ENCODE peak calls at places on chromosomes 2 and 18, in six cellular contexts. One of them, this sample, is unnamed.

GRCh38 chr2:120865656-120866055 is 130.0 kb downstream of the GLI2 start:
- DNase-seq in choroid plexus epithelial cell: no peak
- DNase-seq in left colon: no peak
- DNase-seq in iPS-NIHi11: no peak
- DNase-seq in activated CD8-positive, alpha-beta T cell treated with anti-CD3 and anti-CD28 coated beads, Interleukin-2, amount 10 ng/mL, durations not matched to agents 7 days and 5 days: no peak
- DNase-seq in HTR-8/SVneo: no peak
- DNase-seq in this sample: no peak

GRCh38 chr2:74197983-74198460 is 393 bp upstream of the MTHFD2 start:
- DNase-seq in choroid plexus epithelial cell: no peak
- DNase-seq in left colon: no peak
- DNase-seq in iPS-NIHi11: peak
- DNase-seq in activated CD8-positive, alpha-beta T cell treated with anti-CD3 and anti-CD28 coated beads, Interleukin-2, amount 10 ng/mL, durations not matched to agents 7 days and 5 days: no peak
- DNase-seq in HTR-8/SVneo: no peak
- DNase-seq in this sample: no peak

GRCh38 chr2:234158812-234159211 is 108.3 kb downstream of the SPP2 start:
- DNase-seq in choroid plexus epithelial cell: peak
- DNase-seq in left colon: no peak
- DNase-seq in iPS-NIHi11: no peak
- DNase-seq in activated CD8-positive, alpha-beta T cell treated with anti-CD3 and anti-CD28 coated beads, Interleukin-2, amount 10 ng/mL, durations not matched to agents 7 days and 5 days: no peak
- DNase-seq in HTR-8/SVneo: no peak
- DNase-seq in this sample: peak

GRCh38 chr2:46779447-46779941 is 136.1 kb downstream of the MCFD2 start:
- DNase-seq in choroid plexus epithelial cell: peak
- DNase-seq in left colon: no peak
- DNase-seq in iPS-NIHi11: no peak
- DNase-seq in activated CD8-positive, alpha-beta T cell treated with anti-CD3 and anti-CD28 coated beads, Interleukin-2, amount 10 ng/mL, durations not matched to agents 7 days and 5 days: no peak
- DNase-seq in HTR-8/SVneo: no peak
- DNase-seq in this sample: no peak

GRCh38 chr18:37673196-37673595 is 107.6 kb upstream of the CELF4 start:
- DNase-seq in choroid plexus epithelial cell: no peak
- DNase-seq in left colon: no peak
- DNase-seq in iPS-NIHi11: no peak
- DNase-seq in activated CD8-positive, alpha-beta T cell treated with anti-CD3 and anti-CD28 coated beads, Interleukin-2, amount 10 ng/mL, durations not matched to agents 7 days and 5 days: no peak
- DNase-seq in HTR-8/SVneo: no peak
- DNase-seq in this sample: no peak

GRCh38 chr2:99615247-99615771 is 125.5 kb upstream of the REV1 start:
- DNase-seq in choroid plexus epithelial cell: peak
- DNase-seq in left colon: no peak
- DNase-seq in iPS-NIHi11: peak
- DNase-seq in activated CD8-positive, alpha-beta T cell treated with anti-CD3 and anti-CD28 coated beads, Interleukin-2, amount 10 ng/mL, durations not matched to agents 7 days and 5 days: no peak
- DNase-seq in HTR-8/SVneo: peak
- DNase-seq in this sample: no peak

GRCh38 chr2:28475088-28475580 is 20.7 kb upstream of the PLB1 start:
- DNase-seq in choroid plexus epithelial cell: no peak
- DNase-seq in left colon: no peak
- DNase-seq in iPS-NIHi11: no peak
- DNase-seq in activated CD8-positive, alpha-beta T cell treated with anti-CD3 and anti-CD28 coated beads, Interleukin-2, amount 10 ng/mL, durations not matched to agents 7 days and 5 days: no peak
- DNase-seq in HTR-8/SVneo: no peak
- DNase-seq in this sample: no peak

GRCh38 chr2:165933211-165933610 is 20.4 kb downstream of the TTC21B start:
- DNase-seq in choroid plexus epithelial cell: no peak
- DNase-seq in left colon: no peak
- DNase-seq in iPS-NIHi11: no peak
- DNase-seq in activated CD8-positive, alpha-beta T cell treated with anti-CD3 and anti-CD28 coated beads, Interleukin-2, amount 10 ng/mL, durations not matched to agents 7 days and 5 days: no peak
- DNase-seq in HTR-8/SVneo: no peak
- DNase-seq in this sample: no peak

GRCh38 chr2:11541693-11542274 is 7.9 kb downstream of the GREB1 start:
- DNase-seq in choroid plexus epithelial cell: no peak
- DNase-seq in left colon: no peak
- DNase-seq in iPS-NIHi11: no peak
- DNase-seq in activated CD8-positive, alpha-beta T cell treated with anti-CD3 and anti-CD28 coated beads, Interleukin-2, amount 10 ng/mL, durations not matched to agents 7 days and 5 days: no peak
- DNase-seq in HTR-8/SVneo: no peak
- DNase-seq in this sample: no peak

GRCh38 chr2:3627500-3628100 is 30.4 kb upstream of the ALLC start:
- DNase-seq in choroid plexus epithelial cell: no peak
- DNase-seq in left colon: no peak
- DNase-seq in iPS-NIHi11: no peak
- DNase-seq in activated CD8-positive, alpha-beta T cell treated with anti-CD3 and anti-CD28 coated beads, Interleukin-2, amount 10 ng/mL, durations not matched to agents 7 days and 5 days: no peak
- DNase-seq in HTR-8/SVneo: no peak
- DNase-seq in this sample: no peak

This sample was measured in adipocyte.